ENCODE peak calls at places on chromosome 9, in six cellular contexts. K is choroid plexus epithelial cell, M is ovary, A is HCT116, H is NB4, Q is IMR-90. L is an unnamed sample.

GRCh38 chr9:89120704-89121103 is 57.9 kb downstream of the SHC3 start:
- DNase-seq in K (no peak), M (no peak), A (no peak), H (no peak), Q (no peak), L (no peak)

GRCh38 chr9:28956111-28956880 is 1383.0 kb upstream of the C9orf72 start:
- DNase-seq in K (no peak), M (no peak), A (no peak), H (no peak), Q (no peak), L (no peak)

GRCh38 chr9:70531286-70531685 is 116.8 kb upstream of the KLF9 start:
- DNase-seq in K (no peak), M (no peak), A (no peak), H (no peak), Q (peak), L (no peak)

GRCh38 chr9:1939926-1940368 is 75.2 kb upstream of the SMARCA2 start:
- DNase-seq in K (peak), M (no peak), A (peak), H (peak), Q (peak), L (peak)

GRCh38 chr9:38621434-38622082 is 1.2 kb upstream of the ANKRD18A start:
- DNase-seq in K (no peak), M (no peak), A (no peak), H (peak), Q (no peak), L (peak)

GRCh38 chr9:122498883-122499288 is 11.7 kb upstream of the OR1J2 start:
- DNase-seq in K (peak), M (no peak), A (peak), H (peak), Q (peak), L (peak)

GRCh38 chr9:134375430-134376385 is 49.5 kb downstream of the RXRA start:
- DNase-seq in K (peak), M (peak), A (no peak), H (peak), Q (no peak), L (no peak)

GRCh38 chr9:83992407-83992806 is 11.8 kb downstream of the RMI1 start:
- DNase-seq in K (peak), M (no peak), A (no peak), H (no peak), Q (peak), L (peak)

GRCh38 chr9:37033753-37034319 is at the start of gene PAX5:
- DNase-seq in K (no peak), M (no peak), A (no peak), H (no peak), Q (no peak), L (no peak)

GRCh38 chr9:129359871-129360536 is 181.9 kb upstream of the IER5L start:
- DNase-seq in K (no peak), M (no peak), A (no peak), H (no peak), Q (no peak), L (no peak)

GRCh38 chr9:1759901-1760300 is 255.2 kb upstream of the SMARCA2 start:
- DNase-seq in K (no peak), M (no peak), A (no peak), H (no peak), Q (no peak), L (peak)

GRCh38 chr9:108478871-108479332 is 376.9 kb downstream of the ACTL7B start:
- DNase-seq in K (peak), M (no peak), A (no peak), H (peak), Q (peak), L (peak)

GRCh38 chr9:92589918-92590317 is 54.1 kb upstream of the ECM2 start:
- DNase-seq in K (peak), M (no peak), A (no peak), H (no peak), Q (no peak), L (peak)

GRCh38 chr9:99184073-99184426 is 37.7 kb downstream of the ALG2 start:
- DNase-seq in K (no peak), M (peak), A (no peak), H (no peak), Q (no peak), L (no peak)

GRCh38 chr9:30411571-30411970 is 1972.9 kb upstream of the ACO1 start:
- DNase-seq in K (no peak), M (no peak), A (no peak), H (peak), Q (no peak), L (no peak)

GRCh38 chr9:114037249-114037648 is 40.9 kb downstream of the AMBP start:
- DNase-seq in K (no peak), M (no peak), A (no peak), H (no peak), Q (no peak), L (no peak)

GRCh38 chr9:35822926-35823325 is 5.6 kb downstream of the FAM221B start:
- DNase-seq in K (peak), M (no peak), A (no peak), H (no peak), Q (peak), L (peak)

GRCh38 chr9:110031511-110032173 is 176.3 kb downstream of the C9orf152 start:
- DNase-seq in K (peak), M (no peak), A (no peak), H (no peak), Q (peak), L (peak)

GRCh38 chr9:80410106-80410505 is 838.3 kb downstream of the TLE4 start:
- DNase-seq in K (peak), M (peak), A (no peak), H (no peak), Q (no peak), L (no peak)

GRCh38 chr9:111828193-111828592 is 33.5 kb upstream of the SHOC1 start:
- DNase-seq in K (peak), M (no peak), A (no peak), H (peak), Q (no peak), L (peak)
- TF ChIP-seq CTCF in K (peak), M (no peak), A (no peak), H (no peak), Q (no peak), L (no peak)

DNA sequence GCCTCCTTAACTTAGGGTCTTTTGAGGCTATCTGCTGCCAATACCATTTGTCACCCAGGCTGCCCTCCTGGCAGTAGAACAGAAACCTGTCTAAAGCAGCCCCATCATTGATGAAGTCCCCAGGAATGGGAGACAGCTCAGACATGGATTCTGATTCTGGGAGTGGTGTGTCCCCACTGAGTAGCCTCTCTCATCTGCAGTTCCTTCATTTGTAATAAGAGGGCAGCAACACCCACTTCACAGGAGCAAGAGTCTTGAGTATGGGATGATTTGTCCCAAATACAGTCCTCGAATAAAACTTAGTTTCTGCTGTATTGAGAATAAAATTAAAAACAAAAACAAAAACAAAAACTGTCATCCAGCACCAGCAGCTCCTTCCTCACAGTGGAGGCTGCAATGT is 167.6 kb downstream of the ASTN2 start:
- DNase-seq in K (peak), M (no peak), A (no peak), H (peak), Q (no peak), L (no peak)
- TF ChIP-seq CTCF in K (peak), M (no peak), A (no peak), H (peak), Q (no peak), L (no peak)

DNA sequence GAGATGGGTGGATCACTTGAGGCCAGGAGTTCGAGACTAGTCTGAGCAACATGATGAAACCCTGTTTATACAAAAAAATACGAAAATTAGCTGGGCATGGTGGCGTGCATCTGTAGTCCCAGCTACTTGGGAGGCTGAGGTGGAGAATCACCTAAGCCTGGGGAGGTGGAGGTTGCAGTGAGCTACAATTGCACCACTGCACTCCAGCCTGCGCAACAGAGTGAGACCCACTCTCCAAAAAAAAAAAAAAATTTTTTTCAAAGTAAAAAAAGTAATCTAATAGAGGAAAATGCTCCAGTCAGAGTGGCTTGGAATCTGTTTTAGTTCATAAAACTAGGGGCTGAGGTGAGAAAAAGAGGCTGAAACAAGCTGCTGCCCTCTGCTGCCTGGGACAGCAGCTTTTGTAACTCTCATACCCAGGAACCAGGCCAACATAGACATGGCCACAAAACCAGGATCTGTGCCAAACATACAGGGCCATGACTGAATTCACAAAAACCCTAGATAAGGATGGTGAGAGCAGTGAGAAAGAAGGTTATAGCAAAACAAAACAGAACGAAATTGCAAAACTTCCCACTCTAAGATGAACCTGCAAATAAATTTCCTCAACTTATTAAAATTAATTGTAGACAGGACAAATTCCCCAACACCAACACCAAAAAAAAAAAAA is 13.1 kb upstream of the DCAF12 start:
- DNase-seq in K (peak), M (peak), A (peak), H (peak), Q (peak), L (peak)
- TF ChIP-seq CTCF in K (peak), M (no peak), A (peak), H (peak), Q (peak), L (peak)

GRCh38 chr9:120610975-120611689 is 31.2 kb upstream of the CDK5RAP2 start:
- DNase-seq in K (peak), M (no peak), A (no peak), H (peak), Q (no peak), L (peak)
- TF ChIP-seq CTCF in K (peak), M (no peak), A (peak), H (no peak), Q (peak), L (peak)

DNA sequence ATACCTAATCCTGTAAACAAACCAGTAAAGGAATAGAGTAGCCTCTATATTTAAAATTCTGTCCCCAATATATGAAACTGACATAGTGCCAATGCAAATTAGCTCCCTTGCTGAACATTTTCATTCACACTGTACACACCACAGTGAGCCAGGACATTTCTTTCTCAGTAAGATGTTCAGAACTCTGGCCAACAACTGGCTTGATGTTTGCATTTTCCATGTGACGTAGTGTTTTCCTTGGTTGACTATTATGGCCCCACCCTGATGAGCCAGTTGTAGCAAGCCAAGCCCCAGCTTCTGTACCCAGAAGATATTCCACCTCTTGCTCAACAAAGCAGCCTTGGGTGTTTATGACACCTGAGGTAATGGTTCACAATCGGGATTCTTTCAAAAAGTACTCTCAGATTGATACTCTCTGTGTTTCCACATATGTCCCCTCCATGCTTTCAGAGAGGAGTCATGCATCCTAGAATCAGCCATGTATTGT is 17.7 kb upstream of the ANXA1 start:
- DNase-seq in K (peak), M (no peak), A (no peak), H (no peak), Q (no peak), L (peak)
- TF ChIP-seq CTCF in K (no peak), M (no peak), A (no peak), H (no peak), Q (no peak), L (no peak)

DNA sequence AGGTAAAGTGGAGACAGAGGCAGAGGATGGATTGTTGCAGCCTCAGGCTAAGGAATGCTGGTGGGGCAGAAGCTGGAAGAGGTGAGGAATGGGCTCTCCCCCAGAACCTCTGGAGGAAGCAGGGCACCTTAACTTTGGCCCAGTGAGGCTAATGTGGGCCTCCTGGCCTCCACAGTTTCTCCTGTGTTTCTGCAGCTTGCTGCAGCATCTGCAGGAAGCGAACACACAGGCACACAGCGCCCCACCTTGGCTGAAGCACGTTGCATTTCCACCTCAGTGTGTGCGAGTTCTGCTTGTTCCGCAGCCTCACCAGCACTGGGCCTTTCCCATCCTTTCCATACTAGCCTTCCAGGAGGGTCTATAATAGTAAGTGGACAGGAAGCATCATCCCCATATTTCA is 27.2 kb upstream of the ASS1 start:
- DNase-seq in K (peak), M (no peak), A (no peak), H (peak), Q (no peak), L (peak)
- TF ChIP-seq CTCF in K (peak), M (no peak), A (peak), H (peak), Q (no peak), L (no peak)

DNA sequence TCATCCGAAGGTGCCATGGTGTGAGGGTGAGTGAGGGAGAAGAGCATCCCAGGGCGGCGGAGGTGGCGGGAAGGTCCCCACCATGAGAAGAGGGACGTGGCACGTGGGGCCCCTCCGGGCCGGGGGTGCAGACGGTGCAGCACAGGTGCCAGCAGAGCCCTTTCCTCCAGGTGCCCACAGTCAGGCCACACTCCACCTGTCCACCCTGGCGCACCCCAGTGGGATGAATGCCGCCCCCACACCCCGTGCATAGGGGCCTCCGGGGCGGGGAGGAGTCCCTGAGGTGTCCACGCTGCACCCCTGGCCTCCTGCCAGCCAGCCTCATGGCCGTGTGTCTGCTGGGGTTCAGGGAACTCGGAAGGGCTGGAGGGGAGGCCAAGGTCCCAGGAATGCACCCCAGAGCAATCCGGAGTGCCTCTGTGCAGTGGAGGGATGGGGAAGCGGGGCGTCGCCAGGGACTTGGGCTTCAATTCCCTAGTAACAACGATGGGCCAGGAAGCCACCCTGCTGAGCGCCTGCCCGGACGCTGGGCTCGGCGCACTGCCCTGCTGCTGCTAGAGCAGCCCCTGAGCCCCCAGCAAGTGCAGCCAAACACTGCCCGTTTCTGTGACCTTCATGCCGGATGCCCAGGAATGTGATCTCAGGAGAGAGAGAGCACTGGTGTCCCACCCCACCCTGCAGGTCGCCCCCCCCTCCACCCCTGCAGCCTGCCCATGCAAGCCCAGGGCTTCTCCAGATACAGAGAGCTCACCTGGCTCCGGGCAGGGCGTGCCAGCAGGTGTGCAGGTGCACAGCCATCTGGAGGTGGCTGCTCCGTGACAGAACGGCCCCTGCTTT is 8.8 kb upstream of the NACC2 start:
- DNase-seq in K (no peak), M (no peak), A (no peak), H (no peak), Q (no peak), L (no peak)
- TF ChIP-seq CTCF in K (no peak), M (no peak), A (no peak), H (no peak), Q (no peak), L (no peak)

GRCh38 chr9:12816656-12817101 is 41.9 kb downstream of the LURAP1L start:
- DNase-seq in K (no peak), M (no peak), A (no peak), H (no peak), Q (no peak), L (no peak)

GRCh38 chr9:12822111-12822510 is 47.3 kb downstream of the LURAP1L start:
- DNase-seq in K (no peak), M (no peak), A (no peak), H (no peak), Q (peak), L (no peak)

GRCh38 chr9:12818431-12819000 is 43.7 kb downstream of the LURAP1L start:
- DNase-seq in K (peak), M (no peak), A (no peak), H (no peak), Q (peak), L (no peak)

GRCh38 chr9:12817702-12818101 is 42.9 kb downstream of the LURAP1L start:
- DNase-seq in K (peak), M (no peak), A (peak), H (no peak), Q (peak), L (peak)

GRCh38 chr9:12819436-12820185 is 44.8 kb downstream of the LURAP1L start:
- DNase-seq in K (peak), M (no peak), A (peak), H (peak), Q (no peak), L (peak)
- TF ChIP-seq CTCF in K (peak), M (no peak), A (peak), H (peak), Q (peak), L (peak)

DNA sequence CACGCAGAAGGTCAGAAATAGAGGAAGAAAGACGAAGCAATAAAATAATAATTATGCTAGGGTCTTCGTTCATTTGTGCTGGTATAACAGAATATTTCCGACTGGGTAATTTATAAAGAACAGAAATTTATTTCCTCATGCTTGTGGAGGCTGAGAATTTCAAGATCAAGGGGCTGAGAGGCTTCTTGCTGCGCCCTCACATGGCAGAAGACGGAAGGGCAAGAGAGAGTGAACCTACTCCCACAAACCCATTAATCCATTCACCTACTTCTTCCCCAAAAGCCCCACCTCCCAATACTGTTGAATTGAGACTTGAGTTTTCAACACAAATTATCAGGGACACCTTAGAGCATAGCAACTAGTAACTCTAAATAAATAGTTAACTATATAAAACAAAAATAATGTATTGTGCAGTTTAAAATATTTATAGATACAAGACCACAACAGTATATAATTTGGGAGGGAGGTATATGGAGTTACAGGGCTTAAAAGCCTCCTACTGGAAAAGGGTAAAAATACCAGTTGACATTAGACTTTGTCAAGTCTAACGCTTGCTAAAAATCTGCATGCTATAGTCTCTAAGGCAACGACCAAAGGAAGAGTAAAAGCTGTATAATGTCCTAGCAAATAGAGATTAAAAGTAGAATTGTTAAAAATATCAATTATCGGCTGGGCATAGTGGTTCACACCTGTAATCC is 40.3 kb upstream of the NAA35 start:
- DNase-seq in K (peak), M (no peak), A (peak), H (peak), Q (peak), L (peak)
- TF ChIP-seq CTCF in K (peak), M (no peak), A (peak), H (peak), Q (peak), L (peak)

L was measured in epithelial cell of esophagus.